ENCODE peak calls at places on chromosomes 5 and 9, in four cellular contexts. M, P, J and E are unnamed samples.

GRCh38 chr5:34789021-34789531 is 49.9 kb upstream of the TTC23L start:
- DNase-seq in J (no peak), P (peak), M (no peak), E (peak)

GRCh38 chr5:161625673-161626072 is 59.8 kb upstream of the GABRA6 start:
- DNase-seq in J (no peak), M (no peak), P (no peak), E (no peak)

GRCh38 chr9:129644902-129645301 is 3.0 kb upstream of the ASB6 start:
- DNase-seq in J (no peak), P (no peak), M (no peak), E (no peak)

GRCh38 chr5:136235316-136235715 is 42.4 kb upstream of the SMIM32 start:
- DNase-seq in M (no peak), P (no peak), J (no peak), E (no peak)

GRCh38 chr5:174581483-174581882 is 142.9 kb upstream of the MSX2 start:
- DNase-seq in P (no peak), M (peak), J (no peak), E (peak)

GRCh38 chr5:142323480-142324376 is 1.1 kb downstream of the SPRY4 start:
- DNase-seq in M (peak), J (no peak), P (peak), E (no peak)

GRCh38 chr9:12771891-12772290 is 2.9 kb upstream of the LURAP1L start:
- DNase-seq in P (peak), M (no peak), J (no peak), E (no peak)

GRCh38 chr5:94423411-94423810 is 195.0 kb downstream of the KIAA0825 start:
- DNase-seq in M (no peak), P (peak), J (no peak), E (no peak)

GRCh38 chr9:26301659-26302058 is 590.9 kb downstream of the CAAP1 start:
- DNase-seq in P (no peak), J (no peak), M (no peak), E (no peak)

GRCh38 chr5:125874717-125875116 is 548.5 kb upstream of the GRAMD2B start:
- DNase-seq in M (no peak), P (no peak), J (no peak), E (no peak)
- TF ChIP-seq CTCF in M (no peak), P (peak), J (no peak), E (no peak)

GRCh38 chr9:120388000-120388855 is 191.7 kb downstream of the CDK5RAP2 start:
- DNase-seq in P (no peak), M (no peak), J (peak), E (peak)

GRCh38 chr9:120386390-120387131 is 193.4 kb downstream of the CDK5RAP2 start:
- DNase-seq in J (no peak), P (peak), M (peak), E (no peak)

GRCh38 chr9:120389300-120389699 is 190.7 kb downstream of the CDK5RAP2 start:
- DNase-seq in P (no peak), J (no peak), M (no peak), E (no peak)

GRCh38 chr9:120385606-120386389 is 194.2 kb downstream of the CDK5RAP2 start:
- DNase-seq in P (no peak), J (no peak), M (no peak), E (no peak)

DNA sequence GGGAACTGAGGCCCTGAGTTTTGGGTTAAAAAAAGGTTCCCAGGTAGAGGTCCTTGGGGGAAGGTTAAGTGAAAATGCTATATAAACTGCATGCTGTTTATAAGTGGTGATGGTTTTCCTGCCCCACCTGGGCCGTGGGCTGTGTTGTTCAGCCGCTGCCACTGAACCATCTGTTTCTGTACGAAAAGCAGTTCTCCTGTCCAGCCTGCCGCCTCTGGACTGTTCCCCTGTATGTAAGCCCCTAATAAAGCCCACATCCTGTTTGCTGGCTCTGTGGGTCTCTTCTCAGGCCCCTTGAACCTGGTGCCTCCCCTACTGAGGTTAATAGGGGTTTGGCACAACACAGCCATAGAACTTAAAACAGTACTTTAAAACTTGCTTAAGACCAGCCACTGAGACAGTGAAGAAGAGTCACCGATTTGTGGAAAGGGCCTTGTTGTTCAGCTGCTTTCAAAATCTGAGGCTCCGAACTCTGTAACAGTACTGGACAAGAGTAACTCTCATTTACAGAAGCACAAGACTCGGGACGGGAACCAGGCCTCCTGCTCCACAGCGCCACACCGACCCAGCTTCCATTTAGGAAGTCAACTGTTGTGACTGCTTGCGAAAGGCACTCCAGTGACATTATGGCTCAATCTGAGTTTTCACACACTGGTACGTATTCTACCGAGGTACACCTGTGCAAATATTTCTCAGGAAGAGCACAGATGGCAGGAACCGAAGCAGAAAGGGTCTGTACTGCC is 192.5 kb downstream of the CDK5RAP2 start:
- DNase-seq in P (no peak), J (no peak), M (peak), E (no peak)
- TF ChIP-seq CTCF in P (no peak), J (no peak), M (no peak), E (no peak)

GRCh38 chr9:6782981-6783380 is 25.2 kb downstream of the KDM4C start:
- DNase-seq in M (no peak), P (no peak), J (no peak), E (no peak)
- TF ChIP-seq CTCF in M (no peak), P (no peak), J (no peak), E (no peak)

GRCh38 chr5:83473344-83474169 is 2.0 kb downstream of the VCAN start:
- DNase-seq in J (peak), P (peak), M (peak), E (peak)
- TF ChIP-seq CTCF in J (peak), P (peak), M (peak), E (peak)

DNA sequence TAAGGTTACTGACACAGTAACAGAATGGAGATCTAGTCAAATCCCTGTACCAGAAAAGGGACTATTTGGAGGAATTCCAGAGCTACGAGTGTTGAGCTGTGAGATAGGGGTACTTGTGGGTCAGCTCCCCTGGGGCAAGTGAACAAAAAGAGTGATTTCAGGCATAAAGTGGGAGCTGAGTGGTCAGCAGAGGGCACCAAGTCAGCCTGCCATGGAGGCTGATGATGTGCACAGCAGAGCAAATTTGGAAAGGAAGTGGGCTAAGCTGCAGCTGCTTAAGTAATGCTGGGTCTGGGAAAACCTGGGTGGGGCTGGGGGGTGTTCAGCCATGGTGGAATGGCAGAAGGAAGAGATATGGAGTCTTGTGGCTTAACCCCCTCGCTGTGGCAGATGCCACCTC is 327.9 kb downstream of the NTRK2 start:
- DNase-seq in P (no peak), J (no peak), M (no peak), E (no peak)
- TF ChIP-seq CTCF in P (no peak), J (no peak), M (no peak), E (no peak)

DNA sequence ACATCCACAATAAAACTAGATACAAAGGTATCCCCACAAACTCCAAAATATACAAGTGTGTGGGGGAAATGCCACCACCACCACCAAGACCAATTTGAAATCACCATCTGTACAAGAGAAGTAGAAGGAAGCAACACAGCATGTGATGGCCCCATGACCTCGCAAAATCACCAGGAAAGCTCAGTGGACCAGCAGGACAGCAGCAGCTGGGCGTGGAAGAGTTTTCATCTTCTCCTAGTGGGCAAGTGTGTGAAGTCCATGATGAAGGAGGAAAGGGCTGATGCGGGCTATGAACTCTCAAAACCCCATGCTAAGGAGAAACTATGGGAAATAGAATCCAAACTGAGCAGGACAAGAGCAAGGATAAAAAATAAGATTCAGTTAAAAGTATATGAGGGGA is 58.1 kb downstream of the GOLPH3 start:
- DNase-seq in P (no peak), J (no peak), M (no peak), E (no peak)
- TF ChIP-seq CTCF in P (peak), J (no peak), M (no peak), E (no peak)